ENCODE peak calls at places on chromosomes 7 and 10, in seven cellular contexts. R is hepatocyte, W is A549, U is GM12878, L is fibroblast of lung, V is Karpas-422, Y is neuronal stem cell. P is an unnamed sample.

GRCh38 chr10:133412381-133412711 is 12.1 kb downstream of the SPRN start:
- DNase-seq in Y (no peak), V (no peak), L (no peak), W (no peak), R (no peak), U (no peak), P (no peak)

GRCh38 chr7:140656548-140657515 is 15.9 kb upstream of the ADCK2 start:
- DNase-seq in W (no peak), Y (no peak), U (no peak), R (peak), L (no peak), V (peak), P (peak)

GRCh38 chr10:88110355-88110754 is 246.9 kb downstream of the PTEN start:
- DNase-seq in L (peak), R (no peak), V (peak), Y (no peak), U (no peak), W (peak), P (no peak)

GRCh38 chr10:29780096-29780495 is 145.3 kb upstream of the SVIL start:
- DNase-seq in U (no peak), Y (no peak), L (no peak), V (no peak), W (no peak), R (no peak), P (no peak)

GRCh38 chr10:7881119-7881518 is 62.8 kb downstream of the TAF3 start:
- DNase-seq in L (no peak), Y (no peak), V (no peak), U (no peak), R (no peak), W (no peak), P (no peak)

GRCh38 chr7:86664486-86664885 is 20.8 kb downstream of the GRM3 start:
- DNase-seq in L (no peak), R (no peak), W (no peak), U (no peak), V (no peak), Y (no peak), P (no peak)

GRCh38 chr10:79446451-79447020 is 1.1 kb upstream of the ZCCHC24 start:
- DNase-seq in R (peak), U (no peak), V (no peak), Y (peak), L (no peak), W (peak), P (no peak)

GRCh38 chr7:85068796-85069195 is 118.1 kb downstream of the SEMA3D start:
- DNase-seq in U (no peak), V (no peak), Y (no peak), W (no peak), L (peak), R (no peak), P (no peak)

GRCh38 chr10:121152935-121153334 is 301.8 kb downstream of the WDR11 start:
- DNase-seq in V (no peak), U (no peak), R (no peak), Y (no peak), W (no peak), L (no peak), P (no peak)

GRCh38 chr10:89392974-89393373 is 551 bp downstream of the IFIT1 start:
- DNase-seq in U (no peak), W (no peak), L (peak), R (peak), Y (no peak), V (no peak), P (peak)

GRCh38 chr10:100923580-100923979 is 10.8 kb downstream of the SLF2 start:
- DNase-seq in R (no peak), U (no peak), W (no peak), Y (no peak), V (no peak), L (peak), P (no peak)

GRCh38 chr10:21754410-21755011 is 220.5 kb downstream of the MLLT10 start:
- DNase-seq in R (peak), V (peak), W (no peak), U (no peak), Y (no peak), L (no peak), P (no peak)

GRCh38 chr7:128854396-128854795 is 8.3 kb upstream of the ATP6V1F start:
- DNase-seq in R (no peak), Y (no peak), L (no peak), U (no peak), W (no peak), V (no peak), P (no peak)

GRCh38 chr7:148701414-148701813 is 2.7 kb downstream of the CUL1 start:
- DNase-seq in L (peak), U (no peak), W (no peak), Y (no peak), V (no peak), R (no peak), P (no peak)

GRCh38 chr10:114545071-114545470 is 113.0 kb downstream of the ABLIM1 start:
- DNase-seq in U (no peak), Y (no peak), W (no peak), R (no peak), L (peak), V (no peak), P (no peak)

GRCh38 chr10:86079088-86079487 is 287.5 kb downstream of the GRID1 start:
- DNase-seq in Y (no peak), R (peak), V (no peak), W (no peak), L (peak), U (no peak), P (no peak)

GRCh38 chr7:115731796-115732471 is 298.6 kb downstream of the TFEC start:
- DNase-seq in Y (no peak), U (no peak), L (no peak), V (no peak), R (no peak), W (no peak), P (no peak)

GRCh38 chr7:100431286-100431735 is 1.7 kb downstream of the MEPCE start:
- DNase-seq in V (no peak), W (no peak), Y (no peak), U (no peak), R (no peak), L (no peak), P (no peak)

GRCh38 chr10:69211524-69211923 is 8.6 kb upstream of the HKDC1 start:
- DNase-seq in U (no peak), L (no peak), R (no peak), Y (no peak), V (no peak), W (no peak), P (no peak)

GRCh38 chr10:76192151-76192550 is 760.7 kb downstream of the LRMDA start:
- DNase-seq in U (no peak), L (no peak), Y (no peak), V (no peak), R (no peak), W (no peak), P (no peak)

GRCh38 chr10:119608316-119609155 is 11.8 kb upstream of the TIAL1 start:
- DNase-seq in U (no peak), L (peak), R (peak), W (peak), Y (no peak), V (peak), P (no peak)

GRCh38 chr7:815284-816216 is 16.7 kb upstream of the SUN1 start:
- DNase-seq in W (peak), Y (peak), V (peak), U (no peak), R (peak), L (peak), P (no peak)

GRCh38 chr10:48701139-48701901 is 16.6 kb downstream of the WDFY4 start:
- DNase-seq in Y (no peak), L (no peak), U (no peak), R (no peak), W (no peak), V (peak), P (no peak)

GRCh38 chr10:64619068-64619467 is 1097.9 kb downstream of the REEP3 start:
- DNase-seq in U (no peak), V (no peak), Y (no peak), W (no peak), R (peak), L (no peak), P (no peak)

GRCh38 chr10:86872757-86873156 is 84.7 kb downstream of the MMRN2 start:
- DNase-seq in W (no peak), U (no peak), V (no peak), Y (no peak), L (peak), R (no peak), P (no peak)

GRCh38 chr7:151872531-151873401 is 4.1 kb downstream of the PRKAG2 start:
- DNase-seq in R (no peak), L (no peak), U (no peak), Y (no peak), V (no peak), W (no peak), P (no peak)

GRCh38 chr10:71486465-71487114 is 89.9 kb downstream of the CDH23 start:
- DNase-seq in W (no peak), V (peak), L (peak), U (no peak), R (peak), Y (peak), P (peak)

GRCh38 chr7:139522830-139523198 is 671 bp upstream of the CLEC2L start:
- DNase-seq in W (no peak), V (no peak), Y (no peak), R (no peak), L (no peak), U (no peak), P (no peak)
- H3K4me2 ChIP-seq in W (peak), V (no peak), Y (no peak), R (peak), L (no peak), U (no peak), P (no peak)

GRCh38 chr7:46979439-46979838 is 602.5 kb downstream of the TNS3 start:
- DNase-seq in W (no peak), V (no peak), R (no peak), L (peak), Y (no peak), U (no peak), P (no peak)

GRCh38 chr7:46982928-46983327 is 599.0 kb downstream of the TNS3 start:
- DNase-seq in U (no peak), V (no peak), W (no peak), Y (no peak), L (peak), R (no peak), P (no peak)
- H3K4me2 ChIP-seq in U (no peak), V (no peak), W (no peak), Y (no peak), L (no peak), R (no peak), P (no peak)

GRCh38 chr7:51274955-51275354 is 41.7 kb downstream of the COBL start:
- DNase-seq in R (no peak), W (no peak), V (no peak), Y (no peak), L (no peak), U (no peak), P (no peak)

GRCh38 chr7:51274001-51274400 is 42.6 kb downstream of the COBL start:
- DNase-seq in Y (no peak), R (no peak), U (no peak), L (no peak), V (no peak), W (no peak), P (no peak)

GRCh38 chr7:51276967-51277366 is 39.6 kb downstream of the COBL start:
- DNase-seq in L (no peak), W (no peak), U (no peak), V (no peak), Y (no peak), R (no peak), P (no peak)

GRCh38 chr7:51275532-51275931 is 41.1 kb downstream of the COBL start:
- DNase-seq in V (no peak), L (no peak), R (no peak), W (no peak), Y (no peak), U (no peak), P (no peak)

GRCh38 chr7:51276091-51276605 is 40.5 kb downstream of the COBL start:
- DNase-seq in W (no peak), R (no peak), V (no peak), U (no peak), Y (no peak), L (no peak), P (no peak)
- H3K4me2 ChIP-seq in W (no peak), R (peak), V (no peak), U (no peak), Y (no peak), L (no peak), P (no peak)

GRCh38 chr10:97096327-97097153 is 89.2 kb downstream of the SLIT1 start:
- DNase-seq in Y (no peak), R (no peak), L (no peak), U (no peak), W (no peak), V (no peak), P (no peak)
- H3K4me2 ChIP-seq in Y (no peak), R (peak), L (no peak), U (no peak), W (no peak), V (no peak), P (no peak)

DNA sequence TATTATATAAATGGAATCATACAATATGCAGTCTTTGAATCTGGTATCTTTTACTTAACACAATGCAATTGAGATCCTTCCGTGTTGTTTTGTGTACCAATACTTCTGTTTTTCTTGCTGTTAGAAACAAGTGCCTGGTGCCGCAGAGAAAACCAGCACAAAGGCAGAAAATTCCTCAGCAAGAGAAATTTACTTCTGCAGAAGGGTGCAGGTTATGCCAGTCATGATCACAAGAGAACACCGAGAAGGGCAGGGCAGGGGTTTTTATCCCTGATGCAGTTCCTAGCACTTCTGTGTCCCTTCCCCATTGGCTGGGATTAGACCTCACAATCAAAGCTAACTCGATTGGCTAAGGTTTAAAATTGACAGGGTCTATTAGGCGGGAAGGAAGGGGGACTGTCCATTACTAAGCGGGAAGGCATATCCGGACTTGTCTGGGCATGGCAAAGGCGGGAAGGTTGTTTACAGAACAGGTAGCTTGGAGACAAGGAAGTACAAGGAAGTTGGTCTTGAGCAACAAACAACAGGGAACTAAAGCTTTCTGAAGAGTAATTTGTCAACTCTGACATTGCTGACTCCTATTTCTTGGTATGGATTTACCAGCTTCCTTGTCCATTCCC is 2.4 kb upstream of the ZNF33B start:
- DNase-seq in L (no peak), W (no peak), Y (no peak), U (no peak), V (no peak), R (peak), P (no peak)
- H3K4me2 ChIP-seq in L (no peak), W (no peak), Y (no peak), U (no peak), V (no peak), R (peak), P (no peak)

P was measured in MM.1S.